ENCODE peak calls at places on chromosome 16, in nine cellular contexts. One of them, this sample, is unnamed.

GRCh38 chr16:66616592-66616991 is 12.1 kb downstream of the CMTM3 start:
- DNase-seq in CD4-positive, alpha-beta T cell: no peak
- DNase-seq in hepatocyte: no peak
- DNase-seq in neural crest cell: no peak
- DNase-seq in endothelial cell: no peak
- DNase-seq in GM23338: no peak
- DNase-seq in fibroblast of pulmonary artery: no peak
- DNase-seq in Calu3: no peak
- DNase-seq in neural progenitor cell: no peak
- DNase-seq in this sample: no peak

GRCh38 chr16:67470314-67470713 is 10.6 kb downstream of the ATP6V0D1 start:
- DNase-seq in neural crest cell: no peak
- DNase-seq in neural progenitor cell: no peak
- DNase-seq in Calu3: no peak
- DNase-seq in GM23338: no peak
- DNase-seq in endothelial cell: no peak
- DNase-seq in CD4-positive, alpha-beta T cell: no peak
- DNase-seq in fibroblast of pulmonary artery: no peak
- DNase-seq in hepatocyte: no peak
- DNase-seq in this sample: no peak

GRCh38 chr16:1057252-1057932 is 15.2 kb upstream of the SSTR5 start:
- DNase-seq in neural crest cell: peak
- DNase-seq in Calu3: peak
- DNase-seq in hepatocyte: peak
- DNase-seq in GM23338: peak
- DNase-seq in CD4-positive, alpha-beta T cell: peak
- DNase-seq in endothelial cell: peak
- DNase-seq in fibroblast of pulmonary artery: peak
- DNase-seq in neural progenitor cell: peak
- DNase-seq in this sample: peak

GRCh38 chr16:30551781-30552180 is 6.4 kb downstream of the ZNF764 start:
- DNase-seq in CD4-positive, alpha-beta T cell: peak
- DNase-seq in fibroblast of pulmonary artery: no peak
- DNase-seq in hepatocyte: no peak
- DNase-seq in Calu3: no peak
- DNase-seq in endothelial cell: no peak
- DNase-seq in neural crest cell: no peak
- DNase-seq in neural progenitor cell: no peak
- DNase-seq in GM23338: no peak
- DNase-seq in this sample: no peak

GRCh38 chr16:19810817-19811731 is 73.6 kb downstream of the GPRC5B start:
- DNase-seq in hepatocyte: peak
- DNase-seq in Calu3: peak
- DNase-seq in fibroblast of pulmonary artery: peak
- DNase-seq in neural crest cell: no peak
- DNase-seq in CD4-positive, alpha-beta T cell: no peak
- DNase-seq in GM23338: no peak
- DNase-seq in endothelial cell: no peak
- DNase-seq in neural progenitor cell: no peak
- DNase-seq in this sample: peak

GRCh38 chr16:68732741-68733399 is 4.2 kb upstream of the CDH1 start:
- DNase-seq in neural progenitor cell: no peak
- DNase-seq in neural crest cell: no peak
- DNase-seq in Calu3: no peak
- DNase-seq in endothelial cell: no peak
- DNase-seq in hepatocyte: no peak
- DNase-seq in fibroblast of pulmonary artery: no peak
- DNase-seq in CD4-positive, alpha-beta T cell: no peak
- DNase-seq in GM23338: peak
- DNase-seq in this sample: no peak

GRCh38 chr16:48217708-48218107 is 26.4 kb upstream of the LONP2 start:
- DNase-seq in endothelial cell: no peak
- DNase-seq in Calu3: no peak
- DNase-seq in GM23338: no peak
- DNase-seq in neural progenitor cell: no peak
- DNase-seq in neural crest cell: no peak
- DNase-seq in hepatocyte: no peak
- DNase-seq in fibroblast of pulmonary artery: peak
- DNase-seq in CD4-positive, alpha-beta T cell: no peak
- DNase-seq in this sample: no peak

GRCh38 chr16:80417706-80418105 is 123.1 kb upstream of the DYNLRB2 start:
- DNase-seq in GM23338: no peak
- DNase-seq in hepatocyte: no peak
- DNase-seq in neural progenitor cell: no peak
- DNase-seq in CD4-positive, alpha-beta T cell: no peak
- DNase-seq in endothelial cell: no peak
- DNase-seq in Calu3: no peak
- DNase-seq in neural crest cell: no peak
- DNase-seq in fibroblast of pulmonary artery: no peak
- DNase-seq in this sample: no peak

GRCh38 chr16:68265078-68265925 is 976 bp downstream of the SLC7A6 start:
- DNase-seq in GM23338: peak
- DNase-seq in Calu3: peak
- DNase-seq in endothelial cell: no peak
- DNase-seq in fibroblast of pulmonary artery: peak
- DNase-seq in CD4-positive, alpha-beta T cell: no peak
- DNase-seq in hepatocyte: peak
- DNase-seq in neural crest cell: no peak
- DNase-seq in neural progenitor cell: peak
- DNase-seq in this sample: peak

GRCh38 chr16:19116711-19117449 is 3.1 kb downstream of the ITPRIPL2 start:
- DNase-seq in Calu3: peak
- DNase-seq in fibroblast of pulmonary artery: peak
- DNase-seq in endothelial cell: no peak
- DNase-seq in neural progenitor cell: no peak
- DNase-seq in neural crest cell: no peak
- DNase-seq in GM23338: peak
- DNase-seq in hepatocyte: no peak
- DNase-seq in CD4-positive, alpha-beta T cell: no peak
- DNase-seq in this sample: peak

GRCh38 chr16:50845296-50845695 is 103.4 kb downstream of the CYLD start:
- DNase-seq in endothelial cell: no peak
- DNase-seq in GM23338: no peak
- DNase-seq in hepatocyte: no peak
- DNase-seq in neural crest cell: no peak
- DNase-seq in CD4-positive, alpha-beta T cell: no peak
- DNase-seq in neural progenitor cell: no peak
- DNase-seq in Calu3: no peak
- DNase-seq in fibroblast of pulmonary artery: no peak
- DNase-seq in this sample: no peak

GRCh38 chr16:11367483-11367906 is 22.2 kb downstream of the RMI2 start:
- DNase-seq in hepatocyte: no peak
- DNase-seq in Calu3: no peak
- DNase-seq in CD4-positive, alpha-beta T cell: no peak
- DNase-seq in fibroblast of pulmonary artery: no peak
- DNase-seq in endothelial cell: no peak
- DNase-seq in neural crest cell: no peak
- DNase-seq in GM23338: no peak
- DNase-seq in neural progenitor cell: no peak
- DNase-seq in this sample: no peak

GRCh38 chr16:5442986-5443385 is 345.4 kb upstream of the EEF2KMT start:
- DNase-seq in hepatocyte: no peak
- DNase-seq in Calu3: no peak
- DNase-seq in GM23338: no peak
- DNase-seq in endothelial cell: no peak
- DNase-seq in fibroblast of pulmonary artery: no peak
- DNase-seq in CD4-positive, alpha-beta T cell: no peak
- DNase-seq in neural progenitor cell: no peak
- DNase-seq in neural crest cell: no peak
- DNase-seq in this sample: no peak

GRCh38 chr16:50559342-50559741 is 11.1 kb downstream of the NKD1 start:
- DNase-seq in CD4-positive, alpha-beta T cell: no peak
- DNase-seq in neural crest cell: no peak
- DNase-seq in neural progenitor cell: no peak
- DNase-seq in hepatocyte: no peak
- DNase-seq in GM23338: no peak
- DNase-seq in Calu3: no peak
- DNase-seq in endothelial cell: no peak
- DNase-seq in fibroblast of pulmonary artery: no peak
- DNase-seq in this sample: no peak

GRCh38 chr16:12625068-12625467 is 178.6 kb downstream of the CPPED1 start:
- DNase-seq in CD4-positive, alpha-beta T cell: no peak
- DNase-seq in endothelial cell: no peak
- DNase-seq in neural progenitor cell: no peak
- DNase-seq in fibroblast of pulmonary artery: no peak
- DNase-seq in hepatocyte: no peak
- DNase-seq in neural crest cell: no peak
- DNase-seq in GM23338: peak
- DNase-seq in Calu3: no peak
- DNase-seq in this sample: no peak

GRCh38 chr16:88769617-88770458 is 15.2 kb downstream of the PIEZO1 start:
- DNase-seq in endothelial cell: peak
- DNase-seq in fibroblast of pulmonary artery: no peak
- DNase-seq in hepatocyte: peak
- DNase-seq in neural progenitor cell: peak
- DNase-seq in Calu3: no peak
- DNase-seq in GM23338: peak
- DNase-seq in CD4-positive, alpha-beta T cell: no peak
- DNase-seq in neural crest cell: no peak
- DNase-seq in this sample: no peak

GRCh38 chr16:47777191-47777590 is 316.1 kb downstream of the PHKB start:
- DNase-seq in neural crest cell: no peak
- DNase-seq in fibroblast of pulmonary artery: peak
- DNase-seq in neural progenitor cell: no peak
- DNase-seq in CD4-positive, alpha-beta T cell: no peak
- DNase-seq in hepatocyte: no peak
- DNase-seq in GM23338: no peak
- DNase-seq in Calu3: no peak
- DNase-seq in endothelial cell: no peak
- DNase-seq in this sample: no peak

GRCh38 chr16:83928341-83929055 is 24.5 kb upstream of the OSGIN1 start:
- DNase-seq in Calu3: no peak
- DNase-seq in neural crest cell: no peak
- DNase-seq in endothelial cell: no peak
- DNase-seq in CD4-positive, alpha-beta T cell: no peak
- DNase-seq in hepatocyte: peak
- DNase-seq in neural progenitor cell: no peak
- DNase-seq in fibroblast of pulmonary artery: peak
- DNase-seq in GM23338: no peak
- DNase-seq in this sample: peak

GRCh38 chr16:82051656-82052055 is 16.6 kb downstream of the HSD17B2 start:
- DNase-seq in CD4-positive, alpha-beta T cell: no peak
- DNase-seq in Calu3: no peak
- DNase-seq in endothelial cell: no peak
- DNase-seq in neural progenitor cell: no peak
- DNase-seq in GM23338: no peak
- DNase-seq in fibroblast of pulmonary artery: no peak
- DNase-seq in neural crest cell: no peak
- DNase-seq in hepatocyte: no peak
- DNase-seq in this sample: no peak

GRCh38 chr16:53817812-53818211 is 113.9 kb downstream of the FTO start:
- DNase-seq in endothelial cell: no peak
- DNase-seq in neural progenitor cell: no peak
- DNase-seq in fibroblast of pulmonary artery: peak
- DNase-seq in Calu3: no peak
- DNase-seq in GM23338: no peak
- DNase-seq in hepatocyte: no peak
- DNase-seq in CD4-positive, alpha-beta T cell: no peak
- DNase-seq in neural crest cell: no peak
- DNase-seq in this sample: no peak

GRCh38 chr16:74304164-74304834 is 7.7 kb downstream of the PSMD7 start:
- DNase-seq in GM23338: peak
- DNase-seq in fibroblast of pulmonary artery: peak
- DNase-seq in Calu3: no peak
- DNase-seq in hepatocyte: no peak
- DNase-seq in neural crest cell: no peak
- DNase-seq in CD4-positive, alpha-beta T cell: no peak
- DNase-seq in neural progenitor cell: no peak
- DNase-seq in endothelial cell: no peak
- DNase-seq in this sample: peak
- TF ChIP-seq CTCF in GM23338: peak
- TF ChIP-seq CTCF in fibroblast of pulmonary artery: peak
- TF ChIP-seq CTCF in Calu3: peak
- TF ChIP-seq CTCF in hepatocyte: peak
- TF ChIP-seq CTCF in neural crest cell: peak
- TF ChIP-seq CTCF in CD4-positive, alpha-beta T cell: peak
- TF ChIP-seq CTCF in neural progenitor cell: peak
- TF ChIP-seq CTCF in endothelial cell: no peak
- TF ChIP-seq CTCF in this sample: peak

GRCh38 chr16:8935989-8936388 is 27.7 kb downstream of the USP7 start:
- DNase-seq in fibroblast of pulmonary artery: no peak
- DNase-seq in Calu3: peak
- DNase-seq in neural crest cell: no peak
- DNase-seq in hepatocyte: no peak
- DNase-seq in neural progenitor cell: peak
- DNase-seq in CD4-positive, alpha-beta T cell: no peak
- DNase-seq in GM23338: peak
- DNase-seq in endothelial cell: peak
- DNase-seq in this sample: no peak
- TF ChIP-seq CTCF in fibroblast of pulmonary artery: peak
- TF ChIP-seq CTCF in Calu3: no peak
- TF ChIP-seq CTCF in neural crest cell: no peak
- TF ChIP-seq CTCF in hepatocyte: no peak
- TF ChIP-seq CTCF in neural progenitor cell: peak
- TF ChIP-seq CTCF in CD4-positive, alpha-beta T cell: no peak
- TF ChIP-seq CTCF in GM23338: peak
- TF ChIP-seq CTCF in endothelial cell: peak
- TF ChIP-seq CTCF in this sample: no peak

DNA sequence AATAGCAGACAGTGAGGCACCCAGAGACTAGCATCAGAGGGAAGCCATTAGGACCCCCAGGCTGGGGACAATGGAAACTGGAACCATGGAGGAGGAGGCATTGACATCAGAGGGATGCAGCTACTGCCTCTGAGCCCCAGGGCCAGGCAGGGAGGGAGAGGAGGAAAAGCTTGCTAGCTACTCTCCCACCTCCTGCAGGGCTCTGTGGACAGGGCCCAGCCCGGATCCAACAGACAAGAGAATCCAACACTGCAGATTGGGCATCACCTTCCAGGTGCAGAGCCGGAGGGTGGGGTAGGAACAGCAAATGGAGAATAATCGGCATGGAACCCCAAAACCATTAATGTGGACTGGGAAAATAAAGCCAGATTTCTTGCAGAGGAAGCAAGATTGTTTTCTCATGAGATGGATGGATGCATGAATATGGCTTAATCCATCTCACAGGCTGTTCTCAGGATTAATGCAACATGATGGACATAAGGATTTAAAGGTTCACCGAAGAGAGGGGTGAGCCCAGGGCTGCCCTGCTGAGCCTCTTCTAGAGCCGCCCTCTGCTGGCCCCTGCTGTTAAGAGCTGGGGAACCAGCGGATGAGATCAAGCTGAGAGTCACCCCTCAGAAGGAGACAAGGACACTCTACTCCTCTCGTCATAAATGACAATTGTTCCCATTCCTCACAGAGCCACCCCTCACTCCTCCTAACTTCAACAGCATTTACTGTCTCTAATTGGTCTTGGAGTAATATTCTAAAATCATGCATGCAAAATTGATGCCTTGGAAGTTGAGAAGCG is 48.8 kb downstream of the DNAH3 start:
- DNase-seq in GM23338: peak
- DNase-seq in neural crest cell: no peak
- DNase-seq in neural progenitor cell: peak
- DNase-seq in endothelial cell: peak
- DNase-seq in fibroblast of pulmonary artery: peak
- DNase-seq in Calu3: peak
- DNase-seq in hepatocyte: peak
- DNase-seq in CD4-positive, alpha-beta T cell: no peak
- DNase-seq in this sample: peak
- TF ChIP-seq CTCF in GM23338: peak
- TF ChIP-seq CTCF in neural crest cell: peak
- TF ChIP-seq CTCF in neural progenitor cell: peak
- TF ChIP-seq CTCF in endothelial cell: no peak
- TF ChIP-seq CTCF in fibroblast of pulmonary artery: peak
- TF ChIP-seq CTCF in Calu3: peak
- TF ChIP-seq CTCF in hepatocyte: peak
- TF ChIP-seq CTCF in CD4-positive, alpha-beta T cell: peak
- TF ChIP-seq CTCF in this sample: peak

GRCh38 chr16:3783516-3783915 is 66.2 kb upstream of the TRAP1 start:
- DNase-seq in neural crest cell: no peak
- DNase-seq in Calu3: no peak
- DNase-seq in CD4-positive, alpha-beta T cell: no peak
- DNase-seq in fibroblast of pulmonary artery: no peak
- DNase-seq in endothelial cell: no peak
- DNase-seq in GM23338: no peak
- DNase-seq in neural progenitor cell: no peak
- DNase-seq in hepatocyte: no peak
- DNase-seq in this sample: no peak
- TF ChIP-seq CTCF in neural crest cell: no peak
- TF ChIP-seq CTCF in Calu3: no peak
- TF ChIP-seq CTCF in CD4-positive, alpha-beta T cell: no peak
- TF ChIP-seq CTCF in fibroblast of pulmonary artery: no peak
- TF ChIP-seq CTCF in endothelial cell: no peak
- TF ChIP-seq CTCF in GM23338: peak
- TF ChIP-seq CTCF in neural progenitor cell: no peak
- TF ChIP-seq CTCF in hepatocyte: no peak
- TF ChIP-seq CTCF in this sample: no peak

This sample was measured in RWPE1.